ENCODE peak calls at places on chromosomes 1 and 21, in four cellular contexts. One of them, this sample, is unnamed.

GRCh38 chr1:16172964-16173446 is 17.1 kb upstream of the EPHA2 start:
- DNase-seq in HEK293T: no peak
- DNase-seq in GM12878: no peak
- DNase-seq in HepG2: no peak
- DNase-seq in this sample: peak; percentile 85

GRCh38 chr1:74689800-74690696 is 16.5 kb upstream of the ERICH3 start:
- DNase-seq in HEK293T: peak; percentile 57
- DNase-seq in GM12878: no peak
- DNase-seq in HepG2: peak; percentile 53
- DNase-seq in this sample: peak; percentile 19

GRCh38 chr1:86416343-86416742 is 7.6 kb upstream of the CLCA2 start:
- DNase-seq in HEK293T: no peak
- DNase-seq in GM12878: no peak
- DNase-seq in HepG2: no peak
- DNase-seq in this sample: no peak

GRCh38 chr1:210313046-210313445 is 15.7 kb upstream of the HHAT start:
- DNase-seq in HEK293T: no peak
- DNase-seq in GM12878: no peak
- DNase-seq in HepG2: no peak
- DNase-seq in this sample: no peak

GRCh38 chr1:216700779-216701178 is 22.4 kb downstream of the ESRRG start:
- DNase-seq in HEK293T: no peak
- DNase-seq in GM12878: no peak
- DNase-seq in HepG2: no peak
- DNase-seq in this sample: no peak

GRCh38 chr1:157438236-157439012 is 113.9 kb downstream of the FCRL5 start:
- DNase-seq in HEK293T: no peak
- DNase-seq in GM12878: no peak
- DNase-seq in HepG2: no peak
- DNase-seq in this sample: no peak

GRCh38 chr1:157105988-157106812 is 6.6 kb upstream of the ETV3L start:
- DNase-seq in HEK293T: no peak
- DNase-seq in GM12878: peak; percentile 41
- DNase-seq in HepG2: no peak
- DNase-seq in this sample: peak; percentile 16

GRCh38 chr1:7317888-7318287 is 453.2 kb upstream of the VAMP3 start:
- DNase-seq in HEK293T: no peak
- DNase-seq in GM12878: no peak
- DNase-seq in HepG2: no peak
- DNase-seq in this sample: no peak

GRCh38 chr1:233912447-233912846 is 8.0 kb downstream of the SLC35F3 start:
- DNase-seq in HEK293T: no peak
- DNase-seq in GM12878: no peak
- DNase-seq in HepG2: no peak
- DNase-seq in this sample: no peak

GRCh38 chr1:93565496-93566221 is 116.0 kb downstream of the BCAR3 start:
- DNase-seq in HEK293T: no peak
- DNase-seq in GM12878: no peak
- DNase-seq in HepG2: no peak
- DNase-seq in this sample: no peak

GRCh38 chr21:46160563-46161179 is 5.3 kb upstream of the FTCD start:
- DNase-seq in HEK293T: no peak
- DNase-seq in GM12878: no peak
- DNase-seq in HepG2: no peak
- DNase-seq in this sample: no peak

GRCh38 chr1:234369784-234370183 is 3.5 kb upstream of the COA6 start:
- DNase-seq in HEK293T: no peak
- DNase-seq in GM12878: no peak
- DNase-seq in HepG2: no peak
- DNase-seq in this sample: no peak

GRCh38 chr1:47914218-47914937 is 82.8 kb downstream of the TRABD2B start:
- DNase-seq in HEK293T: no peak
- DNase-seq in GM12878: no peak
- DNase-seq in HepG2: no peak
- DNase-seq in this sample: no peak

GRCh38 chr1:116087628-116088027 is 23.6 kb upstream of the MAB21L3 start:
- DNase-seq in HEK293T: no peak
- DNase-seq in GM12878: no peak
- DNase-seq in HepG2: no peak
- DNase-seq in this sample: no peak

GRCh38 chr1:209583408-209583807 is at the start of gene CAMK1G:
- DNase-seq in HEK293T: peak; percentile 61
- DNase-seq in GM12878: no peak
- DNase-seq in HepG2: no peak
- DNase-seq in this sample: no peak

GRCh38 chr21:21064353-21064752 is 66.1 kb downstream of the NCAM2 start:
- DNase-seq in HEK293T: no peak
- DNase-seq in GM12878: no peak
- DNase-seq in HepG2: no peak
- DNase-seq in this sample: no peak

GRCh38 chr1:14923400-14924011 is 230.0 kb upstream of the TMEM51 start:
- DNase-seq in HEK293T: no peak
- DNase-seq in GM12878: no peak
- DNase-seq in HepG2: no peak
- DNase-seq in this sample: no peak

GRCh38 chr1:208803371-208803811 is 559.2 kb upstream of the PLXNA2 start:
- DNase-seq in HEK293T: no peak
- DNase-seq in GM12878: no peak
- DNase-seq in HepG2: no peak
- DNase-seq in this sample: no peak

GRCh38 chr1:14921057-14921456 is 232.5 kb upstream of the TMEM51 start:
- DNase-seq in HEK293T: no peak
- DNase-seq in GM12878: peak; percentile 24
- DNase-seq in HepG2: no peak
- DNase-seq in this sample: no peak

GRCh38 chr1:33055210-33055991 is 18.7 kb upstream of the AK2 start:
- DNase-seq in HEK293T: peak; percentile 89
- DNase-seq in GM12878: peak; percentile 15
- DNase-seq in HepG2: peak; percentile 88
- DNase-seq in this sample: peak; percentile 81

GRCh38 chr1:229855999-229856650 is 210.9 kb upstream of the GALNT2 start:
- DNase-seq in HEK293T: no peak
- DNase-seq in GM12878: peak; percentile 57
- DNase-seq in HepG2: no peak
- DNase-seq in this sample: no peak

GRCh38 chr1:89622895-89623294 is 10.0 kb upstream of the LRRC8C start:
- DNase-seq in HEK293T: no peak
- DNase-seq in GM12878: no peak
- DNase-seq in HepG2: no peak
- DNase-seq in this sample: no peak

GRCh38 chr1:67188137-67188536 is 21.9 kb downstream of the IL23R start:
- DNase-seq in HEK293T: no peak
- DNase-seq in GM12878: no peak
- DNase-seq in HepG2: no peak
- DNase-seq in this sample: no peak

GRCh38 chr1:2543543-2544092 is 12.6 kb upstream of the TNFRSF14 start:
- DNase-seq in HEK293T: no peak
- DNase-seq in GM12878: no peak
- DNase-seq in HepG2: no peak
- DNase-seq in this sample: no peak

GRCh38 chr1:245888809-245889208 is 618.3 kb downstream of the SMYD3 start:
- DNase-seq in HEK293T: no peak
- DNase-seq in GM12878: peak; percentile 20
- DNase-seq in HepG2: peak; percentile 52
- DNase-seq in this sample: no peak

GRCh38 chr1:18480315-18481189 is at the start of gene KLHDC7A:
- DNase-seq in HEK293T: no peak
- DNase-seq in GM12878: no peak
- DNase-seq in HepG2: peak; percentile 91
- DNase-seq in this sample: no peak

GRCh38 chr1:244207042-244207934 is 156.2 kb downstream of the ZBTB18 start:
- DNase-seq in HEK293T: no peak
- DNase-seq in GM12878: no peak
- DNase-seq in HepG2: no peak
- DNase-seq in this sample: no peak
- TF ChIP-seq FOXK2 in HEK293T: no peak
- TF ChIP-seq FOXK2 in GM12878: no peak
- TF ChIP-seq FOXK2 in HepG2: no peak
- TF ChIP-seq FOXK2 in this sample: no peak

GRCh38 chr1:192553741-192554140 is 21.8 kb upstream of the RGS1 start:
- DNase-seq in HEK293T: no peak
- DNase-seq in GM12878: no peak
- DNase-seq in HepG2: no peak
- DNase-seq in this sample: no peak

GRCh38 chr1:192552619-192553225 is 22.9 kb upstream of the RGS1 start:
- DNase-seq in HEK293T: no peak
- DNase-seq in GM12878: no peak
- DNase-seq in HepG2: no peak
- DNase-seq in this sample: no peak

GRCh38 chr1:192557841-192558595 is 17.6 kb upstream of the RGS1 start:
- DNase-seq in HEK293T: no peak
- DNase-seq in GM12878: no peak
- DNase-seq in HepG2: no peak
- DNase-seq in this sample: no peak

GRCh38 chr1:192554904-192555303 is 20.7 kb upstream of the RGS1 start:
- DNase-seq in HEK293T: no peak
- DNase-seq in GM12878: no peak
- DNase-seq in HepG2: no peak
- DNase-seq in this sample: no peak

GRCh38 chr1:192555399-192555798 is 20.2 kb upstream of the RGS1 start:
- DNase-seq in HEK293T: no peak
- DNase-seq in GM12878: no peak
- DNase-seq in HepG2: no peak
- DNase-seq in this sample: no peak
- TF ChIP-seq FOXK2 in HEK293T: no peak
- TF ChIP-seq FOXK2 in GM12878: no peak
- TF ChIP-seq FOXK2 in HepG2: no peak
- TF ChIP-seq FOXK2 in this sample: no peak

GRCh38 chr1:226949401-226949800 is 9.3 kb downstream of the COQ8A start:
- DNase-seq in HEK293T: no peak
- DNase-seq in GM12878: no peak
- DNase-seq in HepG2: no peak
- DNase-seq in this sample: no peak
- TF ChIP-seq FOXK2 in HEK293T: no peak
- TF ChIP-seq FOXK2 in GM12878: no peak
- TF ChIP-seq FOXK2 in HepG2: no peak
- TF ChIP-seq FOXK2 in this sample: no peak

GRCh38 chr1:223425550-223425949 is 32.3 kb downstream of the CCDC185 start:
- DNase-seq in HEK293T: no peak
- DNase-seq in GM12878: no peak
- DNase-seq in HepG2: no peak
- DNase-seq in this sample: no peak
- TF ChIP-seq FOXK2 in HEK293T: no peak
- TF ChIP-seq FOXK2 in GM12878: no peak
- TF ChIP-seq FOXK2 in HepG2: no peak
- TF ChIP-seq FOXK2 in this sample: no peak

GRCh38 chr1:28104866-28105467 is 16.6 kb upstream of the EYA3 start:
- DNase-seq in HEK293T: peak; percentile 92
- DNase-seq in GM12878: no peak
- DNase-seq in HepG2: peak; percentile 77
- DNase-seq in this sample: peak; percentile 88
- TF ChIP-seq FOXK2 in HEK293T: no peak
- TF ChIP-seq FOXK2 in GM12878: no peak
- TF ChIP-seq FOXK2 in HepG2: no peak
- TF ChIP-seq FOXK2 in this sample: no peak

GRCh38 chr1:159849972-159850371 is 12.5 kb downstream of the VSIG8 start:
- DNase-seq in HEK293T: no peak
- DNase-seq in GM12878: no peak
- DNase-seq in HepG2: no peak
- DNase-seq in this sample: no peak
- TF ChIP-seq FOXK2 in HEK293T: no peak
- TF ChIP-seq FOXK2 in GM12878: no peak
- TF ChIP-seq FOXK2 in HepG2: no peak
- TF ChIP-seq FOXK2 in this sample: no peak

GRCh38 chr1:28437924-28438699 is 67.7 kb upstream of the RCC1 start:
- DNase-seq in HEK293T: peak; percentile 61
- DNase-seq in GM12878: no peak
- DNase-seq in HepG2: peak; percentile 96
- DNase-seq in this sample: peak; percentile 61
- TF ChIP-seq FOXK2 in HEK293T: no peak
- TF ChIP-seq FOXK2 in GM12878: no peak
- TF ChIP-seq FOXK2 in HepG2: no peak
- TF ChIP-seq FOXK2 in this sample: no peak

GRCh38 chr1:12460911-12461621 is 156.9 kb downstream of the DHRS3 start:
- DNase-seq in HEK293T: no peak
- DNase-seq in GM12878: no peak
- DNase-seq in HepG2: no peak
- DNase-seq in this sample: peak; percentile 64

GRCh38 chr1:12458571-12458970 is 159.4 kb downstream of the DHRS3 start:
- DNase-seq in HEK293T: no peak
- DNase-seq in GM12878: no peak
- DNase-seq in HepG2: no peak
- DNase-seq in this sample: no peak

GRCh38 chr1:12461764-12462163 is 156.2 kb downstream of the DHRS3 start:
- DNase-seq in HEK293T: no peak
- DNase-seq in GM12878: no peak
- DNase-seq in HepG2: no peak
- DNase-seq in this sample: no peak

GRCh38 chr1:12457771-12458170 is 160.2 kb downstream of the DHRS3 start:
- DNase-seq in HEK293T: no peak
- DNase-seq in GM12878: no peak
- DNase-seq in HepG2: no peak
- DNase-seq in this sample: no peak

DNA sequence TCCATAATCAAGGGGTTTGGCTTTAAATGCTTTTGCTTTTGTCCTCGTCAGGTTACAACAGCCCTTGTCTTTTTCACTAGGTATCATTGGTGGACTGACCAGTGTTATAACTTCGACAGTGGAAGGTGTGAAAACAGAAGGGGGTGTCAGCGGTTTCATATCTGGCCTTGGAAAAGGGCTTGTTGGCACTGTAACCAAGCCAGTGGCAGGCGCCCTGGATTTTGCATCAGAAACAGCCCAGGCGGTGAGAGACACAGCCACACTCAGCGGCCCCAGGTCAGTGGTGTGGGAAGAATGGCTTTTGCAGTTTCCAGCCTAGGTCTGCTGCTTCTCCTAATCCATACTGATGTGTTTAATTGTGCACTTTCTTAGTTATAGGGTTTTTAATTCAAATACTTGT is 157.9 kb downstream of the DHRS3 start:
- DNase-seq in HEK293T: no peak
- DNase-seq in GM12878: no peak
- DNase-seq in HepG2: no peak
- DNase-seq in this sample: no peak
- TF ChIP-seq FOXK2 in HEK293T: no peak
- TF ChIP-seq FOXK2 in GM12878: no peak
- TF ChIP-seq FOXK2 in HepG2: no peak
- TF ChIP-seq FOXK2 in this sample: no peak

This sample was measured in K562.